ENCODE peak calls at places on chromosomes 11 and 22, in six cellular contexts. F is tibial nerve, Z is EL, O is NAMALWA, P is astrocyte of the cerebellum, W is NCI-H1105 treated with DMSO at 0.1 percent for 48 hours. J is an unnamed sample.

GRCh38 chr22:28759861-28760560 is 12.5 kb upstream of the CCDC117 start:
- DNase-seq in F (no peak), Z (no peak), O (peak), W (peak), P (no peak), J (no peak)

GRCh38 chr11:32429477-32429876 is 5.9 kb downstream of the WT1 start:
- DNase-seq in F (no peak), P (no peak), W (no peak), O (no peak), Z (no peak), J (no peak)

GRCh38 chr11:113533425-113533698 is 58.2 kb upstream of the DRD2 start:
- DNase-seq in Z (no peak), F (no peak), O (no peak), W (no peak), P (no peak), J (no peak)

GRCh38 chr22:25148149-25148691 is 51.4 kb upstream of the CRYBB3 start:
- DNase-seq in O (no peak), W (peak), P (no peak), F (no peak), Z (no peak), J (no peak)

GRCh38 chr11:3835100-3835485 is 5.7 kb downstream of the RHOG start:
- DNase-seq in W (no peak), O (no peak), F (no peak), P (no peak), Z (peak), J (no peak)

GRCh38 chr11:30992513-30992849 is 377.1 kb downstream of the DCDC1 start:
- DNase-seq in Z (no peak), O (no peak), F (no peak), P (no peak), W (no peak), J (no peak)

GRCh38 chr11:36317992-36318391 is 21.9 kb downstream of the PRR5L start:
- DNase-seq in P (no peak), O (no peak), Z (no peak), F (no peak), W (no peak), J (no peak)

GRCh38 chr22:22593964-22594656 is 35.0 kb upstream of the PRAME start:
- DNase-seq in F (peak), P (peak), Z (peak), O (peak), W (peak), J (no peak)

GRCh38 chr22:37121887-37122591 is 12.5 kb upstream of the TMPRSS6 start:
- DNase-seq in O (peak), W (no peak), Z (peak), F (no peak), P (no peak), J (no peak)

GRCh38 chr11:107017433-107018227 is 646 bp downstream of the GUCY1A2 start:
- DNase-seq in Z (peak), F (peak), O (no peak), P (no peak), W (peak), J (peak)

GRCh38 chr11:42205518-42205917 is 746.1 kb upstream of the LRRC4C start:
- DNase-seq in O (no peak), F (no peak), Z (no peak), P (no peak), W (no peak), J (no peak)

GRCh38 chr22:42074846-42075245 is 798 bp downstream of the PHETA2 start:
- DNase-seq in O (no peak), P (no peak), Z (no peak), W (no peak), F (no peak), J (no peak)

GRCh38 chr11:76153609-76153949 is 52.7 kb downstream of the WNT11 start:
- DNase-seq in Z (peak), F (no peak), P (no peak), O (no peak), W (no peak), J (no peak)

GRCh38 chr11:117931971-117932370 is 2.8 kb upstream of the TMPRSS13 start:
- DNase-seq in O (peak), F (no peak), W (no peak), P (no peak), Z (no peak), J (peak)

GRCh38 chr11:46050065-46050464 is 71.2 kb downstream of the PHF21A start:
- DNase-seq in P (peak), W (no peak), O (no peak), F (no peak), Z (peak), J (no peak)

GRCh38 chr22:47138898-47139789 is 376.7 kb downstream of the TBC1D22A start:
- DNase-seq in Z (no peak), P (no peak), W (no peak), F (no peak), O (no peak), J (no peak)

GRCh38 chr11:2825261-2825885 is 60.2 kb downstream of the CDKN1C start:
- DNase-seq in F (peak), Z (peak), P (peak), W (no peak), O (no peak), J (peak)

GRCh38 chr11:86938900-86939880 is 16.0 kb downstream of the FZD4 start:
- DNase-seq in P (peak), F (no peak), W (peak), Z (peak), O (peak), J (no peak)

GRCh38 chr22:20956258-20957117 is 10.6 kb upstream of the AIFM3 start:
- DNase-seq in Z (peak), P (no peak), F (no peak), O (no peak), W (no peak), J (no peak)

GRCh38 chr11:134515081-134515960 is 103.3 kb upstream of the B3GAT1 start:
- DNase-seq in F (no peak), W (peak), P (no peak), O (no peak), Z (no peak), J (peak)

GRCh38 chr22:41968601-41969000 is 642 bp upstream of the SEPTIN3 start:
- DNase-seq in P (no peak), Z (no peak), O (no peak), W (peak), F (no peak), J (no peak)

GRCh38 chr11:2092956-2093412 is 46.2 kb downstream of the IGF2 start:
- DNase-seq in Z (peak), W (peak), O (peak), P (peak), F (no peak), J (peak)

GRCh38 chr22:16783930-16784354 is 41.3 kb downstream of the XKR3 start:
- DNase-seq in F (no peak), W (peak), P (no peak), O (peak), Z (no peak), J (no peak)

GRCh38 chr22:43217285-43218030 is 30.5 kb upstream of the TTLL12 start:
- DNase-seq in P (no peak), W (no peak), Z (no peak), F (no peak), O (no peak), J (no peak)

GRCh38 chr22:46604306-46604690 is 15.9 kb upstream of the GRAMD4 start:
- DNase-seq in Z (peak), O (no peak), W (no peak), P (no peak), F (no peak), J (no peak)

GRCh38 chr22:22769434-22770279 is 118.0 kb upstream of the IGLL5 start:
- DNase-seq in W (no peak), P (no peak), Z (no peak), F (no peak), O (no peak), J (no peak)

GRCh38 chr11:44443836-44444769 is 121.4 kb upstream of the CD82 start:
- DNase-seq in F (no peak), P (no peak), W (no peak), Z (no peak), O (no peak), J (no peak)

GRCh38 chr11:67045314-67045713 is 11.3 kb upstream of the RHOD start:
- DNase-seq in F (no peak), P (peak), O (no peak), Z (peak), W (no peak), J (no peak)

GRCh38 chr11:11849127-11849746 is 7.5 kb downstream of the USP47 start:
- DNase-seq in P (no peak), Z (peak), F (no peak), W (peak), O (peak), J (no peak)

GRCh38 chr11:118068945-118069612 is 7.8 kb upstream of the TMPRSS4 start:
- DNase-seq in W (no peak), Z (no peak), F (no peak), O (no peak), P (no peak), J (no peak)

GRCh38 chr11:37557990-37558389 is 960.0 kb upstream of the RAG2 start:
- DNase-seq in O (no peak), F (no peak), W (no peak), P (no peak), Z (no peak), J (no peak)

GRCh38 chr11:119426142-119426541 is 3.2 kb upstream of the THY1 start:
- DNase-seq in O (no peak), F (no peak), P (no peak), W (no peak), Z (no peak), J (no peak)

GRCh38 chr11:127454856-127455255 is 454.3 kb upstream of the KIRREL3 start:
- DNase-seq in O (no peak), P (no peak), W (peak), Z (no peak), F (no peak), J (no peak)